ENCODE peak calls at places on chromosomes 6 and 20, in ten cellular contexts. X, J, F, C, S, B, U, P, Z and K are unnamed samples.

GRCh38 chr20:13220194-13220856 is 749 bp upstream of the ISM1 start:
- DNase-seq in X (no peak), U (peak; percentile 78), J (peak; percentile 34), Z (no peak), P (peak; percentile 49), B (no peak), F (no peak), S (no peak), C (no peak), K (peak; percentile 81)

GRCh38 chr6:170462366-170463020 is 90.6 kb downstream of the PSMB1 start:
- DNase-seq in Z (no peak), F (no peak), X (no peak), P (no peak), S (no peak), J (no peak), B (no peak), C (no peak), U (no peak), K (no peak)

GRCh38 chr6:6003334-6004146 is 3.2 kb downstream of the NRN1 start:
- DNase-seq in U (peak; percentile 66), C (no peak), B (no peak), Z (no peak), X (no peak), P (no peak), S (peak; percentile 67), F (no peak), J (no peak), K (no peak)

GRCh38 chr6:142271476-142271875 is 30.3 kb upstream of the ADGRG6 start:
- DNase-seq in P (no peak), J (no peak), F (no peak), Z (no peak), S (no peak), X (no peak), U (no peak), B (no peak), C (no peak), K (no peak)

GRCh38 chr6:83073620-83074019 is 6.1 kb downstream of the DOP1A start:
- DNase-seq in S (no peak), Z (no peak), J (no peak), F (no peak), U (no peak), X (no peak), B (no peak), C (no peak), P (peak; percentile 31), K (no peak)

GRCh38 chr6:118249680-118250079 is 298.4 kb upstream of the PLN start:
- DNase-seq in F (no peak), P (no peak), Z (peak; percentile 46), J (no peak), C (no peak), U (no peak), X (no peak), S (peak; percentile 30), B (no peak), K (no peak)

GRCh38 chr6:154766993-154767392 is 33.8 kb downstream of the SCAF8 start:
- DNase-seq in B (no peak), U (no peak), X (peak; percentile 17), F (no peak), Z (no peak), C (no peak), P (no peak), J (no peak), S (no peak), K (no peak)

GRCh38 chr6:36929152-36929551 is 25.4 kb upstream of the PI16 start:
- DNase-seq in S (no peak), C (no peak), Z (no peak), P (no peak), X (no peak), J (no peak), F (no peak), U (no peak), B (no peak), K (no peak)

GRCh38 chr6:136826216-136826615 is 3.8 kb downstream of the PEX7 start:
- DNase-seq in X (no peak), P (no peak), S (no peak), C (no peak), J (no peak), Z (no peak), F (no peak), U (no peak), B (no peak), K (no peak)

GRCh38 chr6:116389357-116389756 is 18.6 kb downstream of the DSE start:
- DNase-seq in S (no peak), Z (no peak), C (no peak), J (no peak), X (no peak), B (no peak), F (no peak), P (no peak), U (no peak), K (no peak)

GRCh38 chr20:55592866-55593265 is 412.5 kb downstream of the CBLN4 start:
- DNase-seq in Z (no peak), S (no peak), C (no peak), B (no peak), F (no peak), P (no peak), X (no peak), J (no peak), U (no peak), K (no peak)

GRCh38 chr20:63819224-63819917 is 11.7 kb downstream of the ZBTB46 start:
- DNase-seq in X (no peak), B (no peak), J (peak; percentile 48), F (no peak), S (no peak), C (no peak), P (peak; percentile 20), Z (no peak), U (no peak), K (no peak)

GRCh38 chr6:46105568-46105967 is 24.2 kb upstream of the ENPP4 start:
- DNase-seq in C (no peak), U (no peak), F (no peak), J (no peak), S (no peak), Z (no peak), B (no peak), P (no peak), X (no peak), K (no peak)

GRCh38 chr6:147567141-147567805 is 58.8 kb downstream of the SAMD5 start:
- DNase-seq in F (no peak), Z (peak; percentile 9), B (no peak), X (peak; percentile 26), C (no peak), J (no peak), U (no peak), S (no peak), P (peak; percentile 15), K (no peak)

GRCh38 chr6:71544028-71544427 is 255.4 kb downstream of the OGFRL1 start:
- DNase-seq in F (no peak), J (no peak), Z (no peak), X (no peak), C (no peak), B (peak; percentile 11), P (no peak), U (no peak), S (no peak), K (no peak)

GRCh38 chr6:143806282-143807102 is 36.6 kb upstream of the LTV1 start:
- DNase-seq in P (peak; percentile 18), J (no peak), F (peak; percentile 45), U (no peak), X (peak; percentile 67), Z (no peak), S (no peak), B (peak; percentile 23), C (no peak), K (peak; percentile 68)

GRCh38 chr6:159212026-159212425 is 42.8 kb downstream of the FNDC1 start:
- DNase-seq in F (no peak), X (no peak), S (no peak), P (no peak), C (no peak), B (no peak), J (no peak), Z (peak; percentile 83), U (no peak), K (no peak)

GRCh38 chr6:108423982-108424695 is 129.3 kb downstream of the AFG1L start:
- DNase-seq in B (no peak), U (no peak), Z (no peak), C (no peak), J (no peak), X (no peak), P (peak; percentile 8), F (no peak), S (no peak), K (no peak)

GRCh38 chr6:105077592-105078463 is 102.0 kb downstream of the POPDC3 start:
- DNase-seq in B (peak; percentile 6), J (no peak), F (peak; percentile 12), P (peak; percentile 63), S (peak; percentile 61), U (no peak), C (no peak), Z (peak; percentile 35), X (peak; percentile 69), K (no peak)

GRCh38 chr20:34536798-34537394 is 20.7 kb downstream of the DYNLRB1 start:
- DNase-seq in J (peak; percentile 66), P (peak; percentile 52), U (peak; percentile 70), S (no peak), C (no peak), X (no peak), Z (peak; percentile 70), F (no peak), B (no peak), K (no peak)

GRCh38 chr6:37998366-37998765 is 178.8 kb downstream of the ZFAND3 start:
- DNase-seq in U (no peak), P (no peak), S (no peak), J (no peak), X (no peak), C (no peak), Z (no peak), B (no peak), F (no peak), K (no peak)

GRCh38 chr6:157647261-157647915 is 175.7 kb upstream of the SNX9 start:
- DNase-seq in J (no peak), C (no peak), S (no peak), B (no peak), X (no peak), Z (no peak), F (no peak), P (no peak), U (no peak), K (no peak)

GRCh38 chr6:109455161-109455501 is 441 bp downstream of the MICAL1 start:
- DNase-seq in F (no peak), C (no peak), P (no peak), B (no peak), J (peak; percentile 63), Z (peak; percentile 72), S (no peak), U (peak; percentile 51), X (no peak), K (no peak)

GRCh38 chr6:5622276-5623005 is 361.1 kb downstream of the FARS2 start:
- DNase-seq in J (no peak), S (no peak), B (no peak), U (no peak), P (no peak), Z (no peak), X (no peak), F (no peak), C (no peak), K (no peak)

GRCh38 chr20:51042064-51042463 is 19.2 kb upstream of the KCNG1 start:
- DNase-seq in F (no peak), X (no peak), C (no peak), J (no peak), Z (no peak), S (no peak), P (peak; percentile 89), U (no peak), B (no peak), K (no peak)

GRCh38 chr20:4076671-4077070 is 61.3 kb upstream of the RNF24 start:
- DNase-seq in P (peak; percentile 72), F (no peak), Z (no peak), S (no peak), J (no peak), X (peak; percentile 78), U (no peak), B (no peak), C (no peak), K (peak; percentile 26)

GRCh38 chr6:74356385-74356784 is 660.4 kb downstream of the CD109 start:
- DNase-seq in C (no peak), Z (no peak), J (no peak), F (no peak), P (peak; percentile 64), X (peak; percentile 62), B (no peak), U (no peak), S (no peak), K (no peak)

GRCh38 chr20:32559753-32560380 is 25.3 kb downstream of the NOL4L start:
- DNase-seq in J (no peak), S (no peak), Z (no peak), F (no peak), C (no peak), P (peak; percentile 40), B (no peak), X (peak; percentile 35), U (no peak), K (no peak)